ENCODE peak calls at places on chromosome 1, in four cellular contexts. Z is neural crest cell, M is AG10803, E is cardiac fibroblast. P is an unnamed sample.
A peak's percentile ranks its signal among the peaks of the same experiment; 100 is the strongest.

GRCh38 chr1:204125759-204126351 is 26.0 kb downstream of the ETNK2 start:
- DNase-seq in E (no peak), Z (no peak), M (no peak), P (no peak)

GRCh38 chr1:43437031-43437973 is 16.4 kb downstream of the HYI start:
- DNase-seq in Z (no peak), E (no peak), M (no peak), P (no peak)

GRCh38 chr1:62672029-62672428 is 16.2 kb downstream of the DOCK7 start:
- DNase-seq in Z (no peak), E (no peak), M (no peak), P (no peak)

GRCh38 chr1:77671836-77672235 is 10.6 kb downstream of the ZZZ3 start:
- DNase-seq in Z (no peak), M (peak; percentile 44), E (peak; percentile 71), P (peak; percentile 74)

GRCh38 chr1:179169616-179170467 is 59.6 kb downstream of the ABL2 start:
- DNase-seq in M (peak; percentile 88), Z (no peak), E (peak; percentile 86), P (peak; percentile 90)

GRCh38 chr1:215002471-215002870 is 80.1 kb upstream of the KCNK2 start:
- DNase-seq in E (peak; percentile 82), M (peak; percentile 100), Z (no peak), P (peak; percentile 93)

GRCh38 chr1:86704972-86705632 is 726 bp downstream of the SH3GLB1 start:
- DNase-seq in Z (no peak), E (peak; percentile 71), M (peak; percentile 65), P (peak; percentile 76)

GRCh38 chr1:197208945-197209344 is 59.1 kb upstream of the CRB1 start:
- DNase-seq in M (no peak), Z (no peak), E (no peak), P (no peak)

GRCh38 chr1:217333939-217334338 is 297.0 kb downstream of the GPATCH2 start:
- DNase-seq in Z (peak; percentile 35), E (peak; percentile 54), M (peak; percentile 5), P (peak; percentile 33)

GRCh38 chr1:226372885-226373284 is 35.0 kb downstream of the PARP1 start:
- DNase-seq in M (no peak), E (no peak), Z (no peak), P (no peak)

GRCh38 chr1:1487701-1488100 is 16.1 kb downstream of the ATAD3B start:
- DNase-seq in E (no peak), M (no peak), Z (no peak), P (no peak)

GRCh38 chr1:186681136-186681535 is 913 bp upstream of the PTGS2 start:
- DNase-seq in M (peak; percentile 10), E (peak; percentile 46), Z (no peak), P (peak; percentile 43)

GRCh38 chr1:198959032-198959431 is 320.2 kb downstream of the PTPRC start:
- DNase-seq in M (no peak), Z (no peak), E (no peak), P (no peak)

GRCh38 chr1:81834921-81835698 is 34.4 kb downstream of the ADGRL2 start:
- DNase-seq in M (peak; percentile 26), Z (no peak), E (peak; percentile 66), P (peak; percentile 60)

P was measured in GM23248.